ENCODE peak calls at places on chromosomes 5 and 9, in five cellular contexts. W is A549, N is HCT116, E is SK-N-SH, I is HepG2. B is an unnamed sample.

GRCh38 chr5:135504376-135504775 is 31.4 kb downstream of the NEUROG1 start:
- DNase-seq in N (no peak), I (no peak), E (no peak), W (no peak), B (no peak)

GRCh38 chr5:175386526-175386925 is 57.5 kb downstream of the DRD1 start:
- DNase-seq in W (no peak), N (no peak), I (no peak), E (no peak), B (no peak)

GRCh38 chr9:69758981-69759477 is 782 bp downstream of the PTAR1 start:
- DNase-seq in E (no peak), I (no peak), W (peak), N (no peak), B (no peak)

GRCh38 chr5:51382508-51382758 is 815 bp upstream of the ISL1 start:
- DNase-seq in I (no peak), E (no peak), N (no peak), W (no peak), B (no peak)

GRCh38 chr5:135356522-135357318 is 42.3 kb downstream of the MACROH2A1 start:
- DNase-seq in W (no peak), I (no peak), N (no peak), E (peak), B (no peak)

GRCh38 chr5:130335116-130335515 is 430.9 kb downstream of the CHSY3 start:
- DNase-seq in E (no peak), N (no peak), I (no peak), W (no peak), B (no peak)

GRCh38 chr9:93713716-93714115 is 137.3 kb downstream of the PHF2 start:
- DNase-seq in I (no peak), N (no peak), E (no peak), W (no peak), B (peak)

GRCh38 chr9:27276182-27277030 is 20.5 kb downstream of the EQTN start:
- DNase-seq in E (peak), I (peak), W (peak), N (peak), B (peak)

GRCh38 chr5:56910123-56910951 is 941 bp downstream of the SETD9 start:
- DNase-seq in I (peak), N (no peak), W (no peak), E (peak), B (peak)

GRCh38 chr9:37966443-37967271 is 62.7 kb upstream of the SLC25A51 start:
- DNase-seq in W (no peak), E (no peak), I (peak), N (no peak), B (no peak)

GRCh38 chr9:94843089-94843488 is 116.6 kb downstream of the AOPEP start:
- DNase-seq in I (peak), N (no peak), W (no peak), E (no peak), B (no peak)

GRCh38 chr5:10987881-10988504 is 227.0 kb upstream of the DAP start:
- DNase-seq in W (peak), I (peak), E (no peak), N (peak), B (peak)

GRCh38 chr9:93134018-93134739 is at the start of gene NINJ1:
- DNase-seq in N (peak), E (peak), W (peak), I (peak), B (peak)

GRCh38 chr9:127561491-127562270 is 50.4 kb upstream of the STXBP1 start:
- DNase-seq in E (no peak), I (no peak), W (peak), N (peak), B (peak)

GRCh38 chr9:72363908-72364678 is 915 bp downstream of the ZFAND5 start:
- DNase-seq in I (peak), E (peak), N (no peak), W (peak), B (peak)

GRCh38 chr5:54904425-54904824 is 81.0 kb downstream of the ESM1 start:
- DNase-seq in I (peak), W (peak), E (no peak), N (no peak), B (peak)

GRCh38 chr9:110337727-110338522 is at the start of gene TXNDC8:
- DNase-seq in W (no peak), E (no peak), N (no peak), I (no peak), B (no peak)

GRCh38 chr9:69771775-69772418 is 12.1 kb upstream of the PTAR1 start:
- DNase-seq in I (no peak), W (no peak), N (no peak), E (no peak), B (no peak)

GRCh38 chr5:1731091-1731639 is 68.5 kb downstream of the MRPL36 start:
- DNase-seq in N (no peak), E (peak), I (no peak), W (no peak), B (no peak)

GRCh38 chr9:34252670-34253459 is 74.0 kb downstream of the UBAP1 start:
- DNase-seq in N (peak), E (peak), W (peak), I (peak), B (peak)

GRCh38 chr9:34254966-34255825 is 73.9 kb downstream of the KIF24 start:
- DNase-seq in E (no peak), N (no peak), W (no peak), I (no peak), B (no peak)

GRCh38 chr9:34252016-34252415 is 73.2 kb downstream of the UBAP1 start:
- DNase-seq in W (no peak), I (no peak), E (no peak), N (no peak), B (no peak)

GRCh38 chr9:34254141-34254913 is 74.7 kb downstream of the KIF24 start:
- DNase-seq in E (no peak), N (peak), W (peak), I (no peak), B (no peak)

GRCh38 chr9:34253460-34253837 is 74.6 kb downstream of the UBAP1 start:
- DNase-seq in N (no peak), I (no peak), W (peak), E (no peak), B (peak)
- TF ChIP-seq CTCF in N (no peak), I (peak), W (no peak), E (no peak), B (no peak)

GRCh38 chr5:163498886-163499285 is 6.5 kb upstream of the MAT2B start:
- DNase-seq in N (no peak), E (no peak), I (no peak), W (no peak), B (no peak)
- TF ChIP-seq MAX in N (no peak), E (no peak), I (no peak), W (no peak), B (no peak)

GRCh38 chr9:112443636-112444035 is 43.0 kb upstream of the KIAA1958 start:
- DNase-seq in W (no peak), E (no peak), I (no peak), N (no peak), B (no peak)
- TF ChIP-seq CTCF in W (no peak), E (no peak), I (no peak), N (no peak), B (no peak)

GRCh38 chr9:114386886-114387677 is 700 bp downstream of the AKNA start:
- DNase-seq in I (no peak), E (no peak), N (no peak), W (no peak), B (peak)

GRCh38 chr9:114386361-114386885 is 1.4 kb downstream of the AKNA start:
- DNase-seq in I (no peak), W (no peak), N (no peak), E (no peak), B (peak)

GRCh38 chr9:114389612-114390368 is 2.0 kb upstream of the AKNA start:
- DNase-seq in E (peak), I (no peak), W (no peak), N (no peak), B (peak)

GRCh38 chr9:114388764-114389375 is 1.1 kb upstream of the AKNA start:
- DNase-seq in I (no peak), E (no peak), W (no peak), N (no peak), B (no peak)

GRCh38 chr9:114387678-114388431 is at the start of gene AKNA:
- DNase-seq in W (no peak), I (no peak), N (no peak), E (no peak), B (peak)
- TF ChIP-seq MAX in W (no peak), I (no peak), N (no peak), E (no peak), B (no peak)

DNA sequence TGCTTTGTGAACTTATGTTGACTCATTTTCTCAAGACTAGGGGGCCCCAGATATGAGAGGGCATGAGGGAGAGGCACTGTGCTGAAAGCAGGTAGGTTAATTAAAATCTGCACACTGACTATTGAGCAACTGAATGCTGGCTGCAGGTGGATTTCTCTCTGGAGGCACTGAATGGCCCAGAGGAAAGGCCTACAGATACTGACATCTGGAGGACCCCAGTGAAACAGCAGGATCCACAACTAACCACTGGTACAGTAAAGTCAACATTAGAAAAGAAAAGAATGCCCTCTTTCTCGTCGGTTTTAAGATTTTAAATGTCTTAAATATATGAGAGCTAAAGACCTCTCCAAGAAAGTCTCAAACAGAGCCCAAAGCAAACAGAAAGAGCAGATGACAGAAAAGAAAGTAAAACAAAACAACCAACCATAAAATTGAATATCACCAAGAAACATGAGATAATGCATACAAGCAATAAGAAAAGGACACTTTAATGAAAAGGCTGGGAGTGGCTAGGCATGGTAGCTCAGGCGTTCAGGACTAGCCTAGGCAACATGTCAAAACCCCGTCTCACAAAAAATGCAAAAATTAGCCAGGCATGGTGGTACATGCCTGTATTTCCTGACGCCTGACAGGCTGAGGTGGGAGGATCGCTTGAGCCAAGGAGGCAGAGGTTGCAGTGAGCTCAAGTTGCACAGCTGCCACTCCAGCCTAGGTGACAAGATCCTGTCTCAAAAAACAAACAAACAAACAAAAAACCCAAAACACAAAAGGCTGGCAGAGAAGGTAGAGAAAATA is 43.3 kb downstream of the PUM3 start:
- DNase-seq in W (no peak), I (peak), E (peak), N (no peak), B (peak)
- TF ChIP-seq CTCF in W (no peak), I (peak), E (peak), N (peak), B (no peak)

GRCh38 chr5:43804041-43804440 is 201.1 kb downstream of the NNT start:
- DNase-seq in N (no peak), I (no peak), W (no peak), E (no peak), B (no peak)

GRCh38 chr5:43802651-43803050 is 199.7 kb downstream of the NNT start:
- DNase-seq in I (no peak), E (no peak), W (no peak), N (no peak), B (no peak)

GRCh38 chr5:43798740-43799139 is 195.8 kb downstream of the NNT start:
- DNase-seq in W (no peak), I (no peak), N (no peak), E (no peak), B (no peak)

GRCh38 chr5:43804723-43805122 is 201.7 kb downstream of the NNT start:
- DNase-seq in I (no peak), W (no peak), E (no peak), N (no peak), B (no peak)

DNA sequence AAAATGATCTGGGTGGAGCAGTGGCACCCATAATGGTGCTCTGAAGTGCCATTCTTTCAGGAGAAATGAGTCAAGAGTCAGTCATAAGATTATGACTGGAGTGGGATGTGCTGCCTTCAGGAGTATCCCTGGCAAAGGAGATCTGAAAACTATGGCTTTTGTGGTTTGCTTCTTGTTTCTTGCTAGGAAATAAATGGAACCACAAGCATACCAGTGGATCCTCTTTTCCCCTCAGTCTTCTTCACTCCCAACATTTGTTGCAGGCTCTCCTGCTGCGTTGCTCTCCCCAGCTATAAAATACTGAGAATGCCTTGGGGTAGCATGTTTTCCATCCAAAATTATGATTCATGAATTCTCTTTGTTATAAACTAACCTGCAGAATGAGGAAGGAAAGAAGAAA is 199.1 kb downstream of the NNT start:
- DNase-seq in I (no peak), W (no peak), E (no peak), N (no peak), B (no peak)
- TF ChIP-seq MAX in I (no peak), W (no peak), E (no peak), N (no peak), B (no peak)

GRCh38 chr5:144467795-144468194 is 297.1 kb downstream of the KCTD16 start:
- DNase-seq in N (peak), I (peak), W (peak), E (peak), B (peak)
- TF ChIP-seq CTCF in N (no peak), I (peak), W (peak), E (peak), B (peak)

GRCh38 chr9:137467161-137467581 is 8.0 kb upstream of the NSMF start:
- DNase-seq in I (no peak), W (no peak), E (no peak), N (no peak), B (no peak)
- TF ChIP-seq MAX in I (no peak), W (no peak), E (no peak), N (no peak), B (no peak)

GRCh38 chr5:37932450-37932849 is 92.6 kb upstream of the GDNF start:
- DNase-seq in N (no peak), E (no peak), I (no peak), W (no peak), B (no peak)

GRCh38 chr5:37921452-37921851 is 81.6 kb upstream of the GDNF start:
- DNase-seq in W (no peak), N (no peak), I (no peak), E (no peak), B (peak)

GRCh38 chr5:37930350-37930749 is 90.5 kb upstream of the GDNF start:
- DNase-seq in E (no peak), N (no peak), W (no peak), I (no peak), B (no peak)

GRCh38 chr5:37926732-37927131 is 86.9 kb upstream of the GDNF start:
- DNase-seq in I (no peak), E (no peak), W (no peak), N (no peak), B (peak)
- TF ChIP-seq CTCF in I (no peak), E (no peak), W (no peak), N (peak), B (no peak)

DNA sequence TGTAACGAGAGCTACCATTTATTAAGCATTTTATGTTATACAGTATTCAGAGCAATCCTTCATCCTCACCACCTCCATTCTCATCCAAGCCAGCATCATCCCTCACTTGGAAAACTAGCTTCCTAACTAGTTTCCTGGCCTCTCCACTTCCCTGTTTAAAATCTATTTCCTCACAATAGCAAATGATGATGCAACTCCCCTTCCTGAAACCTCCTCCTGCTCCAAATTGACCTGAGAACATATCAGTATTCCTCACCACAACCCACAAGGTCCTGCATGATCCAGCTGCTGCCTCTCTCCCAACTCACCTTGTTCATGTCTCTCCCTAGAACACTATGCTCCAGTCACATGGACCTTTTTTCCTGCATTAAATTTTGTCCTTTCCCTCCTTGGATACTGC is 4.3 kb upstream of the SLC36A2 start:
- DNase-seq in N (no peak), E (no peak), W (no peak), I (no peak), B (no peak)
- TF ChIP-seq MAX in N (no peak), E (no peak), W (no peak), I (no peak), B (no peak)

B was measured in NB4.